ENCODE peak calls at places on chromosomes 16 and 17, in six cellular contexts. Z is lower lobe of right lung, K is endothelial cell of umbilical vein, U is mucosa of descending colon, L is heart right ventricle, A is body of pancreas. D is an unnamed sample.

GRCh38 chr17:83203472-83204221 is 124.2 kb downstream of the METRNL start:
- DNase-seq in Z (peak; percentile 48), L (peak; percentile 15), A (no peak), U (peak; percentile 6), K (peak; percentile 23), D (no peak)

GRCh38 chr17:19346351-19347255 is 15.9 kb downstream of the B9D1 start:
- DNase-seq in L (peak; percentile 67), Z (no peak), A (peak; percentile 10), U (no peak), K (peak; percentile 33), D (peak; percentile 53)

GRCh38 chr17:8315740-8316217 is 5.7 kb downstream of the ARHGEF15 start:
- DNase-seq in U (no peak), Z (no peak), K (no peak), A (no peak), L (no peak), D (no peak)

GRCh38 chr17:81427446-81428120 is 32.3 kb downstream of the BAHCC1 start:
- DNase-seq in L (peak; percentile 70), Z (peak; percentile 85), K (no peak), U (peak; percentile 67), A (peak; percentile 86), D (no peak)

GRCh38 chr17:76781056-76781982 is 43.4 kb downstream of the MFSD11 start:
- DNase-seq in A (no peak), K (no peak), Z (no peak), L (no peak), U (no peak), D (no peak)

GRCh38 chr17:33871720-33872535 is 383.2 kb upstream of the CCL2 start:
- DNase-seq in U (no peak), Z (no peak), A (no peak), L (no peak), K (no peak), D (peak; percentile 82)

GRCh38 chr16:13453325-13453724 is 466.6 kb upstream of the ERCC4 start:
- DNase-seq in K (no peak), L (no peak), A (peak; percentile 21), U (no peak), Z (no peak), D (peak; percentile 62)

GRCh38 chr17:82204831-82205719 is 7.6 kb downstream of the CCDC57 start:
- DNase-seq in A (no peak), K (peak; percentile 14), L (no peak), U (no peak), Z (no peak), D (peak; percentile 88)

GRCh38 chr17:56185491-56185890 is 32.2 kb downstream of the ANKFN1 start:
- DNase-seq in K (peak; percentile 5), L (no peak), U (no peak), Z (no peak), A (no peak), D (no peak)

GRCh38 chr16:89052824-89053724 is 40.6 kb upstream of the ACSF3 start:
- DNase-seq in Z (no peak), L (peak; percentile 12), K (no peak), A (no peak), U (peak; percentile 76), D (no peak)

GRCh38 chr17:76968707-76969597 is 100.7 kb downstream of the MGAT5B start:
- DNase-seq in L (no peak), A (peak; percentile 23), U (peak; percentile 34), K (no peak), Z (peak; percentile 61), D (peak; percentile 1)

DNA sequence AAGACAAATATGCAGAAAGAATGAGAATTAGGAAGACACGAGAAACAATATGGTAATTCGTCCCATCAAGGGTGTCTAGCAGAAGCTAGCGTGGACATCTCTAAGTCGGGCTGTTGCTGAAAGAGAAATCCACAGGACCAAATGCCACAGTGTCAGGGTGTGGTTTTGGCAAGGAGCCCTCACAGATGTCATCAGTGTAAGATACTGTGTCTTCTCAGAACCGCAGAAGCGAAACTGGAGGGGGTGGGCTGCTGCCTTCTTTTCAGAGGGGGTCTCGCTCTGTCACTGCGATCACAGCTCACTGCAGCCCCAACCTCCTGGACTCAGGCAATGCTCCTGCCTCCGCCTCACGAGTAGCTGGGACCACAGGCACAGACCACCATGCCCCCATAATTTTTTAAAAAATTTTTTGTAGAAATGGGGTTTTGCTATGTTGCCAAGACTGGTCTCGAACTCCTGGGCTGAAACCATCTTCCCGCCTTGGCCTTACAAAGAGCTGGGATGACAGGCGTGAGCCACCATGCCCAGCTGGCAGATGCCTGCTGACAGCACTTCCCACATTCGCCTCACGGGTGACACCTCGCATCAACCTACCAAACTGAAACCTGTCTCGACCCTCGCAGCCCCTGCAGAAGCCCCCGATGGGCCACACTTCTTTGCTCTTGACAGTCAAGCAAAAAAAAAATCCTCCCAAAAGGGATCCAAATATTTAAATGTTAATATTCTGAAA is 26.2 kb downstream of the TRAP1 start:
- DNase-seq in U (peak; percentile 16), K (no peak), L (no peak), A (no peak), Z (no peak), D (no peak)
- TF ChIP-seq CTCF in U (no peak), K (no peak), L (no peak), A (no peak), Z (no peak), D (no peak)

DNA sequence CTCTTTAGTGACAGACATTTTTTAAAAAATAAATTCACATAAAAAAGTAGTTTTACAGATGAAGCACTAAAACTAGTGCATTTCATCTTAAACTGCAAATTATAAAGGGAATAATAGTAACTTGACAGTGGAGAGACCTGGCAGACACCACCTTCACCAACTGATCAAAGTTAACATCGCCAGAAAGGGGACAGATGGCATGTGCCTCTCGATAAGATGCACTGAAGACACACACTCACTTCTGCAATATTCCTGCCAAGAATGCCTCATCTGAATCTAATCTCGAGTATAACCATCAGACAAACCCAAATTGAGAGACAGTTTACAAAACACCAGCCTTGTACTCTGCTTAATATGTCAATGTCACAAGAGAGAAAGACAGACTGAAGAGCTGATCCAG is 6.8 kb downstream of the DEXI start:
- DNase-seq in U (no peak), Z (no peak), A (no peak), L (no peak), K (no peak), D (no peak)
- H3K36me3 ChIP-seq in U (no peaks in the 10 kb centered on the region), Z (peaks cover 23% of the 10 kb centered on the region), A (no peaks in the 10 kb centered on the region), L (peaks cover 27% of the 10 kb centered on the region), K (peaks cover 11% of the 10 kb centered on the region), D (peaks cover 13% of the 10 kb centered on the region)

GRCh38 chr17:2852729-2853110 is 56.5 kb downstream of the RAP1GAP2 start:
- DNase-seq in U (no peak), L (peak; percentile 28), K (no peak), Z (no peak), A (peak; percentile 31), D (no peak)

GRCh38 chr17:2853111-2853721 is 57.0 kb downstream of the RAP1GAP2 start:
- DNase-seq in U (peak; percentile 42), Z (peak; percentile 58), K (no peak), L (peak; percentile 64), A (peak; percentile 64), D (peak; percentile 34)

GRCh38 chr17:2855063-2855600 is 58.9 kb downstream of the RAP1GAP2 start:
- DNase-seq in Z (no peak), A (no peak), U (no peak), L (no peak), K (no peak), D (peak; percentile 60)

GRCh38 chr17:2853722-2854580 is 57.7 kb downstream of the RAP1GAP2 start:
- DNase-seq in K (no peak), Z (peak; percentile 53), U (peak; percentile 42), A (peak; percentile 67), L (peak; percentile 52), D (peak; percentile 18)

DNA sequence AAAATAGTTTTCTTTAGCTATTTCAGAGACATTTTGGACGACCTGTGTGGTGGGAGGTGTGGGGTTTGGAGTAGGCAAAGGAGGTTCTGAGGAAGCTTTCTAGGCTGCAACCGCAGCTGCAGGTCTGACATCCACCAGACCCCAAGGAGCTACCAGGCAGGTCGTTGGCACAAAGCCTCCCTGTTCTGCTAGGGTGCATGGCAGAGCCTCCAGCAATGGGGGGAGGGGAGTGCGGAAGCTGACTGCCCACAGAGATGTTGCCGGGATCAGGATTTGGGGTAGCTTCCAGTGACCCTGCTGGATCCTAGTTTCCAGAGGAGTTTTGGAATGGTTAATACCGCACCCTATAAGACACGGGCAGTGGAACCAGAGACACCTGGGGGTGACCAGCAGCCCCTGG is 58.4 kb downstream of the RAP1GAP2 start:
- DNase-seq in L (peak; percentile 49), K (no peak), Z (no peak), U (peak; percentile 37), A (peak; percentile 73), D (peak; percentile 11)
- H3K4me3 ChIP-seq in L (peak overlapping the region; percentile 61), K (no peak overlapping the region), Z (peak overlapping the region; percentile 56), U (no peak overlapping the region), A (peak overlapping the region; percentile 45), D (peak overlapping the region; percentile 58)

DNA sequence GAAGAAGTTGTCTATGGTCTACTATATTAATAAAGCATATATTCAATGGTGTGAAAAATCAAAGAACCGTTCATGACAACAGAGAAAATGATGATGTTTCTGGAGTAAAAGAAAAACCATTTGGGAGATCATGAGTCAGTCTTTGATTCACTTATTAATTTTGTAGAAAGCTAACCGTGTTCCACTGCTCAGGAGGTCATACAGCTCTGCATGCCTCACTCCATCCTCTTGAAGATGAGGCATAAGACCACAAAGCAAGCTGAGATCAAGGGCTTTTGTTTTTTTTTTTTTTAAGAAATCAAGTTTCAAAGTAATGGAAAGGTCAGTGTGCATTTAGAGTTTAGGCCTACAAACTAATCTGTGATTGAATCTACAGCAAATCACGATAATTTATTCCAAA is 206.4 kb downstream of the CEP112 start:
- DNase-seq in K (no peak), Z (no peak), U (no peak), L (no peak), A (no peak), D (no peak)
- TF ChIP-seq CTCF in K (no peak), Z (no peak), U (no peak), L (no peak), A (no peak), D (no peak)

GRCh38 chr16:63466-63865 is 9.0 kb downstream of the RHBDF1 start:
- DNase-seq in Z (no peak), K (no peak), A (no peak), L (no peak), U (no peak), D (no peak)

GRCh38 chr16:62891-63290 is 9.3 kb downstream of the SNRNP25 start:
- DNase-seq in K (no peak), U (no peak), L (no peak), A (no peak), Z (no peak), D (no peak)

GRCh38 chr16:60929-61878 is 7.6 kb downstream of the SNRNP25 start:
- DNase-seq in L (no peak), A (no peak), Z (peak; percentile 44), U (no peak), K (no peak), D (no peak)

GRCh38 chr16:61879-62281 is 8.3 kb downstream of the SNRNP25 start:
- DNase-seq in L (no peak), K (no peak), Z (no peak), A (no peak), U (no peak), D (no peak)

DNA sequence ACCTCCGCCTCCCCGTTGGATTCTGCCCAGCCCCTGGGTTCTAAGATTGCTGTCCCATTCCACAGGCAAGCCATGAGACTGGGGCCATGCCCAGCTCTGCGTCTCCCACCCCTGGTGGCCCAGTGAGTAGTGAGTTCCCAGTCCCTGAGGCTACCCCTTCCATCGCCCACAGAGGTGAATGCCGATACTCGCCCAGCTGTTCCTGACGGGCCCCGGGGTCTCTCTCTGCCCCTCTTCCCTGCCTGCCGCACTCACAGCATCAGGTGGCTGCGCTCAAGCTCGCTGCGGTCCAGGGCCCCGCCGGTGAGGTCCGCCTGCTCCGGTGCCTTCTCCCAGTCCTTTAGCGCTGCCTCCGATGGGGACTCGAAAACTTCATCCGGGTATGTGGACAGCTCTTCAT is 8.7 kb downstream of the SNRNP25 start:
- DNase-seq in L (no peak), U (no peak), A (no peak), Z (no peak), K (no peak), D (no peak)
- H3K36me3 ChIP-seq in L (peaks cover 69% of the 10 kb centered on the region), U (no peaks in the 10 kb centered on the region), A (peaks cover 3% of the 10 kb centered on the region), Z (peaks cover 78% of the 10 kb centered on the region), K (peaks cover 67% of the 10 kb centered on the region), D (peaks cover 60% of the 10 kb centered on the region)